ENCODE peak calls at places on chromosome 2, in seven cellular contexts. C is IMR-90, S is H9, T is neuronal stem cell, P is H1, K is trophoblast cell, R is mesendoderm. O is an unnamed sample.

GRCh38 chr2:240227538-240228428 is 87.3 kb upstream of the OTOS start:
- DNase-seq in P (no peak), S (no peak), K (no peak), T (no peak), R (no peak), C (no peak), O (no peak)

GRCh38 chr2:11998218-11998617 is 251.8 kb downstream of the LPIN1 start:
- DNase-seq in C (peak; percentile 61), S (no peak), T (no peak), K (peak; percentile 4), R (no peak), P (no peak), O (peak; percentile 61)

GRCh38 chr2:201419057-201419635 is 32.1 kb downstream of the TRAK2 start:
- DNase-seq in K (no peak), T (no peak), S (no peak), C (no peak), P (no peak), R (no peak), O (no peak)

GRCh38 chr2:135257383-135258090 is 205.4 kb downstream of the RAB3GAP1 start:
- DNase-seq in R (no peak), K (peak; percentile 8), P (no peak), C (peak; percentile 85), T (no peak), S (no peak), O (no peak)

GRCh38 chr2:143452817-143453462 is 323.7 kb downstream of the ARHGAP15 start:
- DNase-seq in C (no peak), P (no peak), T (no peak), R (no peak), K (no peak), S (no peak), O (no peak)

GRCh38 chr2:71936076-71937030 is 211.3 kb downstream of the CYP26B1 start:
- DNase-seq in C (no peak), K (no peak), R (no peak), P (no peak), S (no peak), T (no peak), O (no peak)

GRCh38 chr2:235749121-235749780 is 255.4 kb downstream of the AGAP1 start:
- DNase-seq in R (no peak), P (no peak), K (peak; percentile 75), S (no peak), T (no peak), C (peak; percentile 66), O (peak; percentile 47)

GRCh38 chr2:173521450-173522192 is 166.9 kb downstream of the CDCA7 start:
- DNase-seq in T (no peak), R (peak; percentile 13), C (no peak), P (no peak), K (no peak), S (no peak), O (no peak)

GRCh38 chr2:215567504-215567903 is 131.6 kb upstream of the FN1 start:
- DNase-seq in K (no peak), R (no peak), S (no peak), P (no peak), C (no peak), T (no peak), O (no peak)

GRCh38 chr2:41989503-41990180 is 58.2 kb upstream of the PKDCC start:
- DNase-seq in T (no peak), S (no peak), K (peak; percentile 37), C (peak; percentile 9), R (no peak), P (no peak), O (peak; percentile 34)
- H3K18ac ChIP-seq in T (no peak overlapping the region), S (no peak overlapping the region), K (no peak overlapping the region), C (no peak overlapping the region), R (no peak overlapping the region), P (no peak overlapping the region), O (peak overlapping the region; percentile 80)

GRCh38 chr2:222671259-222672067 is at the start of gene MOGAT1:
- DNase-seq in C (no peak), P (peak; percentile 36), S (peak; percentile 84), T (no peak), R (peak; percentile 83), K (peak; percentile 38), O (peak; percentile 14)

GRCh38 chr2:222670191-222671038 is 1.0 kb upstream of the MOGAT1 start:
- DNase-seq in T (no peak), S (no peak), P (no peak), R (no peak), K (peak; percentile 10), C (no peak), O (no peak)

GRCh38 chr2:222673273-222673672 is 1.8 kb downstream of the MOGAT1 start:
- DNase-seq in K (peak; percentile 85), C (no peak), P (no peak), R (peak; percentile 68), S (no peak), T (no peak), O (no peak)

GRCh38 chr2:222672068-222672401 is 577 bp downstream of the MOGAT1 start:
- DNase-seq in K (peak; percentile 4), P (no peak), R (no peak), C (no peak), S (no peak), T (no peak), O (no peak)

GRCh38 chr2:222673883-222674282 is 2.4 kb downstream of the MOGAT1 start:
- DNase-seq in P (no peak), K (peak; percentile 24), S (no peak), R (peak; percentile 68), C (no peak), T (no peak), O (no peak)
- H2AK5ac ChIP-seq in P (no peak overlapping the region), K (no peak overlapping the region), S (no peak overlapping the region), R (no peak overlapping the region), C (no peak overlapping the region), T (no peak overlapping the region), O (no peak overlapping the region)

DNA sequence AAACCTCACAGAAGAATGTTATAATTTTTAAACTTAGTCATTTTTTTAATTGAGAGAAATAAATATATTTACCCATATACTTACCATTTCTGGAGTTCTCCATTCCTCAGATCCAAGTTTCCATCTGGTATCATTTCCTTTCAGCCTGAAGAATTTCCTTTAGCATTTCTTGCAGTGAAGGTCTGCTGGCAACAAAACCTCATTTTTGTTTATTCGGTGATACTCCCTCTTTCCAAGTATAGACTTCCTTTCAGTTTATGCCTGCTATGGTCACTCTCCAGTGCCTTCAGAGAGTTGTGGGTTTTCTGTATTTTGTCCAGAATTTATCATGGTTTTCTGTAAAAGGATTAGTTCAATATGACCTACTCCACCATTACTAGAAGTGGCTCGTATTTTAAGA is 17.0 kb downstream of the WDPCP start:
- DNase-seq in P (no peak), K (no peak), R (no peak), T (no peak), S (no peak), C (no peak), O (no peak)
- H4K8ac ChIP-seq in P (no peak overlapping the region), K (no peak overlapping the region), R (no peak overlapping the region), T (no peak overlapping the region), S (no peak overlapping the region), C (no peak overlapping the region), O (no peak overlapping the region)

GRCh38 chr2:10675126-10675525 is 14.6 kb downstream of the NOL10 start:
- DNase-seq in T (no peak), R (no peak), C (no peak), P (no peak), K (no peak), S (no peak), O (no peak)
- H3K18ac ChIP-seq in T (no peak overlapping the region), R (no peak overlapping the region), C (no peak overlapping the region), P (no peak overlapping the region), K (no peak overlapping the region), S (no peak overlapping the region), O (no peak overlapping the region)

GRCh38 chr2:213306320-213306942 is 22.2 kb downstream of the SPAG16 start:
- DNase-seq in S (no peak), R (no peak), P (no peak), K (no peak), C (peak; percentile 65), T (no peak), O (peak; percentile 43)
- H2AK5ac ChIP-seq in S (no peak overlapping the region), R (no peak overlapping the region), P (no peak overlapping the region), K (peak overlapping the region; percentile 44), C (no peak overlapping the region), T (no peak overlapping the region), O (no peak overlapping the region)

DNA sequence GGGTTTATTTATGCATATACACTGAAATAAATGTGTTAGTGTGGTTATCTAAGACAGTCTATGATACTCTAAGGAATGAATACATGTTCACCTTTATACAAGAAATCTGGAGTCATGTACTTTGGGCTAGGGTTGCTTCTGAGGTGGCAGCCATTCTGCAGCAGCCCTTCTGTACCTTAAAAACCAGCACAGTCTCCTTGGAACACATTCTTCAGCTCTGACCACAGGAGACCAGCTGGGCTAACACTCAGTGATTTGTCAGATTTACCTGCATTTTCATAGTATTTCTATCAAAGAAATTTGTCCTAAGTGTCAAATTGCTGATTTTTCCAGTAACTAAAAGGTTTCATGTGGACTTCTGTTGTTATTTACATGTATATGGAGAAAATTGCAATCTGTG is 167.7 kb downstream of the CAMKMT start:
- DNase-seq in R (no peak), S (no peak), C (no peak), K (no peak), T (no peak), P (no peak), O (no peak)
- H4K8ac ChIP-seq in R (no peak overlapping the region), S (no peak overlapping the region), C (no peak overlapping the region), K (no peak overlapping the region), T (no peak overlapping the region), P (no peak overlapping the region), O (no peak overlapping the region)

DNA sequence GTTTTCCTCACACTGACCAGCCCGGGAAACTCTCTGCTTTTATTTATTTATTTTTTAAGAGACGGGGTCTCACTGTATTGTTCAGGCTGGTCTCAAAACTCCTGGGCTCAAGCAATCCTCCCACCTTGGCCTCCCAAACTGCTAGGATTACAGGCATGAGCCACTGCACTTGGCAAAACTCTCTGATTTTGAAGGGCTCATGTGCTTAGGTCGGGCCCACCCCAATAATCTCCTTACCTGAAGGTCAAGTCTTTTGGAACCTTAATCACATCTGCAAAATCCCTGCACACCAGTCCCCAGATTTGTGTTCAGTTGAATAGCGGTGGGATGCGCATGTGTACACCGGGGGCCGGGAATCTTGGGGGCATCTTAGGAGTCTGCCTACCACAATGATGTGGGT is 7.7 kb upstream of the ECEL1 start:
- DNase-seq in R (no peak), C (no peak), T (no peak), K (no peak), P (no peak), S (no peak), O (no peak)
- H3K18ac ChIP-seq in R (no peak overlapping the region), C (no peak overlapping the region), T (no peak overlapping the region), K (no peak overlapping the region), P (no peak overlapping the region), S (no peak overlapping the region), O (no peak overlapping the region)

GRCh38 chr2:29443086-29443485 is 327.9 kb downstream of the CLIP4 start:
- DNase-seq in C (no peak), S (no peak), P (no peak), R (no peak), K (no peak), T (no peak), O (no peak)

GRCh38 chr2:29444150-29444549 is 328.9 kb downstream of the CLIP4 start:
- DNase-seq in P (no peak), K (no peak), C (no peak), S (no peak), R (no peak), T (no peak), O (no peak)

GRCh38 chr2:29440921-29441623 is 325.9 kb downstream of the CLIP4 start:
- DNase-seq in R (no peak), K (no peak), T (no peak), C (no peak), S (no peak), P (no peak), O (no peak)

GRCh38 chr2:29446852-29447251 is 331.6 kb downstream of the CLIP4 start:
- DNase-seq in K (no peak), P (no peak), C (no peak), T (no peak), R (no peak), S (no peak), O (no peak)

GRCh38 chr2:29443627-29444026 is 328.4 kb downstream of the CLIP4 start:
- DNase-seq in T (no peak), S (no peak), R (peak; percentile 45), P (no peak), C (peak; percentile 49), K (peak; percentile 54), O (peak; percentile 14)
- H2AK5ac ChIP-seq in T (no peak overlapping the region), S (no peak overlapping the region), R (no peak overlapping the region), P (no peak overlapping the region), C (no peak overlapping the region), K (no peak overlapping the region), O (no peak overlapping the region)